ENCODE peak calls at places on chromosomes 3 and 15, in seven cellular contexts. Q is body of pancreas; R is uterus; K is GM23248; B is heart left ventricle; J is H7; H is CD8-positive, alpha-beta T cell. Y is an unnamed sample.

GRCh38 chr3:150069633-150070032 is 98.9 kb upstream of the PFN2 start:
- DNase-seq in J (no peak), H (no peak), B (no peak), Q (no peak), R (no peak), K (no peak), Y (no peak)

GRCh38 chr15:100330221-100330620 is 11.6 kb downstream of the ADAMTS17 start:
- DNase-seq in J (no peak), R (no peak), B (peak; percentile 3), K (no peak), H (no peak), Q (no peak), Y (no peak)

GRCh38 chr3:127486337-127486944 is 104.1 kb downstream of the TPRA1 start:
- DNase-seq in B (no peak), Q (no peak), R (no peak), J (peak; percentile 22), K (no peak), H (no peak), Y (no peak)

GRCh38 chr3:142152349-142152748 is 3.0 kb upstream of the TFDP2 start:
- DNase-seq in H (no peak), B (no peak), J (peak; percentile 56), R (no peak), K (no peak), Q (no peak), Y (no peak)

GRCh38 chr3:10344147-10344943 is 23.4 kb upstream of the SEC13 start:
- DNase-seq in H (peak; percentile 29), B (peak; percentile 47), Q (peak; percentile 30), R (peak; percentile 39), J (peak; percentile 95), K (peak; percentile 49), Y (no peak)

GRCh38 chr3:125512135-125512920 is 7.7 kb downstream of the SNX4 start:
- DNase-seq in K (peak; percentile 58), H (no peak), Q (no peak), R (no peak), B (no peak), J (no peak), Y (no peak)

GRCh38 chr15:100192092-100192695 is 149.6 kb downstream of the ADAMTS17 start:
- DNase-seq in H (no peak), R (no peak), K (no peak), B (no peak), Q (no peak), J (no peak), Y (no peak)

GRCh38 chr3:161630791-161631190 is 134.2 kb downstream of the OTOL1 start:
- DNase-seq in B (no peak), K (peak; percentile 14), Q (no peak), H (no peak), J (no peak), R (no peak), Y (no peak)

GRCh38 chr15:91469627-91470567 is 369.8 kb downstream of the SV2B start:
- DNase-seq in K (no peak), Q (peak; percentile 3), H (peak; percentile 35), R (no peak), B (no peak), J (no peak), Y (no peak)

GRCh38 chr3:47348411-47349154 is 32.2 kb upstream of the PTPN23 start:
- DNase-seq in R (no peak), J (no peak), K (no peak), Q (no peak), B (no peak), H (no peak), Y (no peak)

GRCh38 chr3:122443090-122443489 is 27.2 kb upstream of the WDR5B start:
- DNase-seq in R (no peak), B (no peak), J (peak; percentile 40), K (no peak), Q (no peak), H (no peak), Y (no peak)

GRCh38 chr3:12288466-12289129 is at the start of gene PPARG:
- DNase-seq in Q (no peak), J (peak; percentile 72), B (peak; percentile 39), K (peak; percentile 45), H (no peak), R (peak; percentile 38), Y (no peak)

GRCh38 chr3:146142757-146143156 is 18.2 kb downstream of the PLOD2 start:
- DNase-seq in J (no peak), R (no peak), Q (peak; percentile 8), B (no peak), H (no peak), K (peak; percentile 60), Y (no peak)

GRCh38 chr3:60080648-60081047 is 1030.8 kb upstream of the CFAP20DC start:
- DNase-seq in R (no peak), H (no peak), Q (no peak), K (peak; percentile 16), J (no peak), B (no peak), Y (no peak)

GRCh38 chr15:82298520-82298919 is 35.9 kb downstream of the SAXO2 start:
- DNase-seq in R (no peak), H (peak; percentile 22), Q (peak; percentile 14), K (no peak), J (peak; percentile 28), B (no peak), Y (no peak)

GRCh38 chr15:93452537-93453211 is 363.7 kb upstream of the RGMA start:
- DNase-seq in Q (no peak), H (no peak), R (no peak), J (no peak), B (no peak), K (no peak), Y (no peak)

DNA sequence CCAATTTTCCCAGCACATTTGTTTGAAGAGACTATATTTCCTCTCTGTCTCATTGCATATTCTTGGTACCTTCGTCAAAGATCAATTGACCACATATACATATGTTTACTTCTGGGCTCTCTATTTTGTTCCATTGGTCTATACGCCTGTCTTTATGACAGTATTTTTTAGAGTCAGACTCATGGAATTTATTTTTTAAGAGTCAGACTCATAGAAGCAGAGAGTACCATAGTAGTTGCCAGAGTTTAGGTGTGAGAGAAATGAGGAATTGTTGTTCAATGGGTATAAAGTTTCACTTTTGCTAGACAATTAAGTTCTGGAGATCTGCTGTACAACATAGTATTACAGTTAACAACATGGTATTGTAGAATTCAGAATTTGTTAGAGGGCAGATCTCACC is 27.1 kb downstream of the PLA2G4F start:
- DNase-seq in R (no peak), K (no peak), B (no peak), J (no peak), H (no peak), Q (no peak), Y (no peak)
- H3K27me3 ChIP-seq in R (no peaks in the 10 kb centered on the region), K (peaks cover 49% of the 10 kb centered on the region), B (no peaks in the 10 kb centered on the region), J (no peaks in the 10 kb centered on the region), H (no peaks in the 10 kb centered on the region), Q (no peaks in the 10 kb centered on the region), Y (peaks cover 33% of the 10 kb centered on the region)

DNA sequence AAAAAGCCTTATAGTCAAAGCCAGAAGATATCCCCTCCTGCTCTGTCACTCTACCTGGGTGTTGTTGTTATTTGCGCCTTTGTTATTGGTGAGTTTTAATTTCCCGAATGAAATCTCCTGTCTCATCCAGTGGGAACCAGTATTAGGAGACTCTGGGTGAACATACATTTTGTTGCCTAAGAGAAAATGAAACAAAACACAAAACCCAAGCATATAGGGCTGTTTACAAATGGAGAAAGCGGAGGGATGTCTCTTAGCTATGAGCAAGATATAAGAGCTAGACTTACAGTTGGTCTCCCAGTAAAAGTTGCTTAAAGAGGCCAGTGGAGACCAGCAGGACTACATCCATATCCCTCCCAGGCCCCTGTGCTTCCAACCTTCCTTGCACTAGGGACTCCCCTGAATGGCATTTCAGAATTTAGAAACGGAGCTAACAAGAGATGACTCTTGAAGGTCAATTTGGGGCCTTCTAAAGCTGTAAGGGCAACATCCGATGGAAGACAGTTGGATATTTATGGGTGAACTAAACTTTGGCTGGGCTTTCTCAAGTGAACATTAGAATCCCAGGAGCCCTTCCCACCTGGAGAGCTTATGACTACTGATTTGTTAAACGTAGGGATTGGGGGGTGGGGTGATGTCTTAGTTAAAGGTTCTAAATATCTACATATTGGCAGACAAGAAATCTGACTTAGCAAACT is 2.7 kb downstream of the EOMES start:
- DNase-seq in K (no peak), R (no peak), Q (no peak), B (no peak), J (peak; percentile 42), H (no peak), Y (no peak)
- H3K27me3 ChIP-seq in K (peaks cover 72% of the 10 kb centered on the region), R (peaks cover 36% of the 10 kb centered on the region), Q (peaks cover 26% of the 10 kb centered on the region), B (peaks cover 92% of the 10 kb centered on the region), J (peaks cover 97% of the 10 kb centered on the region), H (peaks cover 19% of the 10 kb centered on the region), Y (peaks cover 100% of the 10 kb centered on the region)

DNA sequence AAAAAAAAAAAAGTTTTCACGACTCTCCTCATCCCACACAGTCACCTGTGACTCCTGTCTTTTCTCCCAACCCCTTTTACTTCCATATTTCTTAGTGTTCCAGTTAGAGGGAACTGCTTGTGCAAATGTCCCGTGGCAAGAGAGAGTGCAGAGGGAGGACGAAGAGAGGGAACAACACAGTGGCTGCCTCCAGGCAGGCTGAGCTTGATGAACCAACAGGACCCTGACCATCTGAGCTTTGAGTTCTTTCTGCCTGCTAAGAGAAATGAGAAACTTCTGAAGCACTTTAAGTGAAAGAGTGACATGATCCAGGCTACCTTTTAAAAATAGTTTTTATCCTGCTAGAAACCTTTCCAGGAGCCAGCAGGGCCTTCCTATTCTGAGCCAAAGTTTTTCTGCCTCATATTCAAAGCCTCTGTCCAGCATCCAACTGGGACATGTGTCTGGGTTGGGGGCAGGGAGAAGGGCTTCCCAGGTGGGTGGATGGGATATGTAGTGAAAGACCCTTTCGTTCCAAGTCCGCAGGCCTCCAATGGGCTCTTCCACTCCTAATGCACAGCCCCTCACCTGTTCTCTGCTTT is 239.9 kb downstream of the OPA1 start:
- DNase-seq in B (no peak), H (no peak), K (no peak), Q (no peak), J (no peak), R (no peak), Y (no peak)
- H3K27me3 ChIP-seq in B (peaks cover 3% of the 10 kb centered on the region), H (no peaks in the 10 kb centered on the region), K (peaks cover 19% of the 10 kb centered on the region), Q (no peaks in the 10 kb centered on the region), J (no peaks in the 10 kb centered on the region), R (no peaks in the 10 kb centered on the region), Y (no peaks in the 10 kb centered on the region)

GRCh38 chr15:69602095-69602494 is 149.5 kb downstream of the RPLP1 start:
- DNase-seq in H (no peak), K (no peak), J (no peak), Q (no peak), B (no peak), R (no peak), Y (no peak)
- H3K27me3 ChIP-seq in H (no peaks in the 10 kb centered on the region), K (peaks cover 55% of the 10 kb centered on the region), J (peaks cover 2% of the 10 kb centered on the region), Q (no peaks in the 10 kb centered on the region), B (peaks cover 5% of the 10 kb centered on the region), R (no peaks in the 10 kb centered on the region), Y (no peaks in the 10 kb centered on the region)